ENCODE peak calls at places on chromosomes 3 and 15, in five cellular contexts. C is CD8-positive, alpha-beta T cell; D is CD4-positive, alpha-beta T cell; Z is kidney; E is endothelial cell. R is an unnamed sample.

GRCh38 chr3:187062526-187063177 is 76.6 kb downstream of the RPL39L start:
- DNase-seq in C (no peak), D (no peak), Z (no peak), E (no peak), R (no peak)

GRCh38 chr15:96184297-96184696 is 146.2 kb upstream of the NR2F2 start:
- DNase-seq in C (no peak), D (no peak), Z (no peak), E (no peak), R (no peak)

GRCh38 chr3:146037697-146038096 is 123.3 kb downstream of the PLOD2 start:
- DNase-seq in C (no peak), D (no peak), Z (no peak), E (no peak), R (no peak)

GRCh38 chr3:194158942-194159439 is 23.0 kb downstream of the HES1 start:
- DNase-seq in C (no peak), D (no peak), Z (no peak), E (no peak), R (no peak)

GRCh38 chr3:149016242-149016641 is 24.9 kb downstream of the GYG1 start:
- DNase-seq in C (no peak), D (no peak), Z (no peak), E (no peak), R (no peak)

GRCh38 chr3:66692751-66693140 is 191.9 kb upstream of the LRIG1 start:
- DNase-seq in C (no peak), D (no peak), Z (no peak), E (no peak), R (no peak)

GRCh38 chr3:105933871-105934270 is 65.1 kb upstream of the CBLB start:
- DNase-seq in C (no peak), D (no peak), Z (no peak), E (no peak), R (no peak)

GRCh38 chr3:37546876-37547275 is 314.8 kb upstream of the CTDSPL start:
- DNase-seq in C (no peak), D (no peak), Z (no peak), E (no peak), R (no peak)

GRCh38 chr15:90154861-90155626 is 46.1 kb upstream of the SEMA4B start:
- DNase-seq in C (no peak), D (no peak), Z (no peak), E (no peak), R (no peak)

GRCh38 chr3:71008350-71008923 is 575.1 kb downstream of the FOXP1 start:
- DNase-seq in C (no peak), D (no peak), Z (no peak), E (no peak), R (no peak)

GRCh38 chr3:184289426-184289938 is 9.6 kb upstream of the PSMD2 start:
- DNase-seq in C (peak), D (peak), Z (no peak), E (peak), R (peak)

GRCh38 chr15:91142097-91142744 is 42.2 kb downstream of the SV2B start:
- DNase-seq in C (no peak), D (no peak), Z (no peak), E (no peak), R (no peak)

GRCh38 chr3:12579919-12580318 is 23.0 kb downstream of the MKRN2 start:
- DNase-seq in C (no peak), D (no peak), Z (no peak), E (no peak), R (no peak)

GRCh38 chr3:4394567-4394966 is 72.5 kb downstream of the SUMF1 start:
- DNase-seq in C (no peak), D (no peak), Z (no peak), E (no peak), R (no peak)

GRCh38 chr3:70832811-70833509 is 520.5 kb upstream of the MDFIC2 start:
- DNase-seq in C (no peak), D (no peak), Z (no peak), E (no peak), R (no peak)

GRCh38 chr15:62952969-62953368 is 89.6 kb upstream of the TPM1 start:
- DNase-seq in C (no peak), D (no peak), Z (no peak), E (no peak), R (no peak)

GRCh38 chr3:13748500-13748899 is 131.4 kb downstream of the WNT7A start:
- DNase-seq in C (no peak), D (no peak), Z (no peak), E (no peak), R (no peak)

GRCh38 chr15:98812711-98813441 is 164.5 kb downstream of the IGF1R start:
- DNase-seq in C (no peak), D (no peak), Z (no peak), E (no peak), R (no peak)

GRCh38 chr3:5391226-5391625 is 203.7 kb downstream of the EDEM1 start:
- DNase-seq in C (no peak), D (no peak), Z (no peak), E (no peak), R (no peak)

GRCh38 chr15:52295421-52295991 is at the start of gene MYO5C:
- DNase-seq in C (no peak), D (no peak), Z (peak), E (peak), R (no peak)

GRCh38 chr15:22903961-22904534 is 65.6 kb downstream of the NIPA2 start:
- DNase-seq in C (no peak), D (no peak), Z (no peak), E (no peak), R (no peak)

GRCh38 chr15:88275804-88276203 is 19.3 kb upstream of the NTRK3 start:
- DNase-seq in C (no peak), D (no peak), Z (no peak), E (no peak), R (no peak)

GRCh38 chr15:62706361-62706760 is 336.2 kb upstream of the TPM1 start:
- DNase-seq in C (no peak), D (no peak), Z (no peak), E (no peak), R (no peak)

GRCh38 chr15:78077053-78077859 is at the start of gene TBC1D2B:
- DNase-seq in C (peak), D (peak), Z (peak), E (peak), R (peak)

GRCh38 chr3:89586676-89587075 is 479.3 kb downstream of the EPHA3 start:
- DNase-seq in C (no peak), D (no peak), Z (no peak), E (no peak), R (no peak)

GRCh38 chr3:151827816-151828215 is 13.9 kb downstream of the AADAC start:
- DNase-seq in C (no peak), D (no peak), Z (no peak), E (no peak), R (no peak)

GRCh38 chr3:191412764-191413163 is 48.2 kb upstream of the PYDC2 start:
- DNase-seq in C (no peak), D (no peak), Z (no peak), E (peak), R (no peak)

GRCh38 chr3:46971742-46972141 is 4.8 kb downstream of the CCDC12 start:
- DNase-seq in C (peak), D (no peak), Z (peak), E (no peak), R (no peak)

GRCh38 chr3:31412832-31413231 is 119.9 kb upstream of the STT3B start:
- DNase-seq in C (no peak), D (no peak), Z (no peak), E (no peak), R (no peak)

GRCh38 chr3:87354399-87354798 is 78.0 kb upstream of the POU1F1 start:
- DNase-seq in C (no peak), D (no peak), Z (no peak), E (no peak), R (no peak)

GRCh38 chr3:115864912-115865311 is 241.6 kb downstream of the GAP43 start:
- DNase-seq in C (no peak), D (no peak), Z (no peak), E (no peak), R (no peak)

GRCh38 chr3:177525987-177526712 is 328.9 kb upstream of the TBL1XR1 start:
- DNase-seq in C (no peak), D (no peak), Z (no peak), E (no peak), R (no peak)

GRCh38 chr15:33808720-33809119 is 159.6 kb upstream of the CHRM5 start:
- DNase-seq in C (no peak), D (no peak), Z (no peak), E (no peak), R (no peak)

GRCh38 chr15:85063522-85063921 is 81.9 kb downstream of the PDE8A start:
- DNase-seq in C (no peak), D (no peak), Z (no peak), E (no peak), R (no peak)

GRCh38 chr3:50474717-50475116 is 28.7 kb downstream of the CACNA2D2 start:
- DNase-seq in C (no peak), D (no peak), Z (no peak), E (no peak), R (no peak)

GRCh38 chr3:20121088-20121487 is 64.9 kb downstream of the SGO1 start:
- DNase-seq in C (no peak), D (no peak), Z (no peak), E (no peak), R (no peak)

GRCh38 chr15:40333922-40334492 is 6.7 kb downstream of the CCDC9B start:
- DNase-seq in C (peak), D (peak), Z (peak), E (peak), R (no peak)

GRCh38 chr3:33792167-33792892 is 6.1 kb upstream of the PDCD6IP start:
- DNase-seq in C (no peak), D (no peak), Z (no peak), E (no peak), R (no peak)

GRCh38 chr3:117622130-117622841 is 912.7 kb downstream of the TUSC7 start:
- DNase-seq in C (no peak), D (no peak), Z (no peak), E (peak), R (no peak)

DNA sequence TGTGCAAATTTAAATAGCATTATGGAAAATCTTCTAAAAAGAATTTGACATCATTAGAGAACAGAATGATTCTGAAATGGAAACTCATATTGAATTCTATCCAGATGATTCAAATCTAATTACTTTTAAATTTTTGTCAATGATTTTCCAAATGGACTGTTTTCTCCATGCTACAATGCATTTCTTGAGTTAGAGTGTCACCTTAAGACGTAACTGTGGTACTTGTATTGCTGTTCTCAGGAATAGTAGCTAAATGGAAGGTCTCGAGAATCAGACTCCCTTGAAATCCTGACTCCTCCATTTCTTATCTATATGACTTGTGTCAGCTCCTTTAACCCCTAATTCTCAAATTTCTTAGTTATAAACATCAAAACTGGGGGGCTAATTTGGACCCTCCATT is 102.3 kb downstream of the P2RY1 start:
- DNase-seq in C (no peak), D (no peak), Z (no peak), E (no peak), R (no peak)
- TF ChIP-seq CTCF in C (no peak), D (no peak), Z (peak), E (no peak), R (no peak)

GRCh38 chr15:100911086-100911485 is 8.1 kb upstream of the LRRK1 start:
- DNase-seq in C (no peak), D (no peak), Z (peak), E (no peak), R (no peak)

GRCh38 chr15:100910556-100910955 is 8.6 kb upstream of the LRRK1 start:
- DNase-seq in C (no peak), D (no peak), Z (peak), E (no peak), R (no peak)

GRCh38 chr15:100908466-100908865 is 10.7 kb upstream of the LRRK1 start:
- DNase-seq in C (no peak), D (no peak), Z (peak), E (no peak), R (no peak)

GRCh38 chr15:100909582-100909981 is 9.6 kb upstream of the LRRK1 start:
- DNase-seq in C (no peak), D (no peak), Z (peak), E (no peak), R (no peak)

GRCh38 chr15:100910119-100910518 is 9.0 kb upstream of the LRRK1 start:
- DNase-seq in C (no peak), D (no peak), Z (peak), E (no peak), R (no peak)
- TF ChIP-seq CTCF in C (no peak), D (no peak), Z (no peak), E (peak), R (no peak)

GRCh38 chr3:82410366-82410765 is 648.9 kb upstream of the GBE1 start:
- DNase-seq in C (no peak), D (no peak), Z (no peak), E (no peak), R (no peak)
- TF ChIP-seq CTCF in C (no peak), D (no peak), Z (no peak), E (no peak), R (no peak)

DNA sequence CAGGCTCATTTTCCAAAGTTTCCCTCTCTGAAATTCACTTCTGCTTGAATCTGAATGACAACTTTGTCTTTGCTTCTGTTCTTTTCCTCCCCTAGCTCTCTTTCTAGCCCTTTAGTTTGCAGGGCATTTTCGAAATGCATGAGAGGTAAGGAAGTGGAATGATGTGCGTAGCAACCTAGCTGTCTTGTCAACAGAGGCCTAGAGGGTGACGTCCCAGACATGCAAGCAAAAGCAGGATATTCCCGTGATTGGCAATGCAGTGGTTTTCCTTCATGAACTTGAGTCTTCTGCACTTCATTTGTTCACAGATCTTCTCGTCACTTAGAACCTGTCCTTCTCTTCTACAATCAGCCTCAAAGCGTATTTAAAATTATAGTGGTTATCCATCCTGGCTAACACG is 51.9 kb upstream of the PPP4R2 start:
- DNase-seq in C (no peak), D (no peak), Z (no peak), E (no peak), R (no peak)
- TF ChIP-seq CTCF in C (no peak), D (no peak), Z (no peak), E (no peak), R (no peak)